ENCODE peak calls at places on chromosomes 16 and 17, in seven cellular contexts. W is stomach; T is head of caudate nucleus; M is CD4-positive, CD25-positive, alpha-beta regulatory T cell; U is effector CD4-positive, alpha-beta T cell; R is fibroblast of the aortic adventitia; S is OCI-M1. J is an unnamed sample.

GRCh38 chr16:22694887-22695382 is 119.0 kb upstream of the HS3ST2 start:
- DNase-seq in T (no peak), S (no peak), M (no peak), R (peak), W (no peak), U (no peak), J (no peak)

GRCh38 chr17:15944720-15945492 is at the start of gene ADORA2B:
- DNase-seq in T (peak), W (peak), R (peak), M (peak), U (no peak), S (peak), J (peak)

GRCh38 chr16:85612191-85612800 is 826 bp upstream of the GSE1 start:
- DNase-seq in R (peak), T (no peak), W (peak), M (no peak), S (no peak), U (no peak), J (peak)

GRCh38 chr16:72120026-72120425 is 26.4 kb downstream of the DHX38 start:
- DNase-seq in U (no peak), W (no peak), R (no peak), S (no peak), T (no peak), M (no peak), J (no peak)

GRCh38 chr16:88377961-88378360 is 4.8 kb upstream of the ZNF469 start:
- DNase-seq in S (no peak), M (no peak), W (no peak), T (no peak), R (no peak), U (no peak), J (no peak)

GRCh38 chr16:7405166-7405565 is 72.5 kb downstream of the RBFOX1 start:
- DNase-seq in W (peak), U (no peak), T (peak), R (no peak), M (no peak), S (peak), J (peak)

GRCh38 chr16:85717393-85718152 is 28.8 kb upstream of the GINS2 start:
- DNase-seq in M (peak), T (peak), R (peak), S (peak), U (peak), W (peak), J (peak)

GRCh38 chr16:67277294-67277998 is 1.9 kb upstream of the PLEKHG4 start:
- DNase-seq in U (no peak), R (peak), M (no peak), W (no peak), S (peak), T (no peak), J (no peak)

GRCh38 chr16:82358161-82358560 is 188.1 kb upstream of the MPHOSPH6 start:
- DNase-seq in R (no peak), T (no peak), M (no peak), S (no peak), W (no peak), U (no peak), J (no peak)

GRCh38 chr17:81004336-81005015 is 12.8 kb downstream of the CHMP6 start:
- DNase-seq in S (no peak), M (peak), T (no peak), R (no peak), U (no peak), W (no peak), J (no peak)

GRCh38 chr17:81252336-81253329 is 13.5 kb downstream of the NDUFAF8 start:
- DNase-seq in W (no peak), T (no peak), M (no peak), S (no peak), U (no peak), R (no peak), J (peak)

GRCh38 chr17:69492410-69493071 is 78.0 kb downstream of the MAP2K6 start:
- DNase-seq in W (no peak), T (no peak), M (no peak), S (no peak), U (no peak), R (peak), J (no peak)

GRCh38 chr17:78313735-78314648 is 45.9 kb downstream of the SOCS3 start:
- DNase-seq in R (peak), T (no peak), U (peak), M (peak), S (peak), W (peak), J (peak)

GRCh38 chr17:49513616-49514373 is 18.7 kb downstream of the NGFR start:
- DNase-seq in S (no peak), R (no peak), W (no peak), M (no peak), U (no peak), T (no peak), J (no peak)

GRCh38 chr17:8163978-8164814 is 1.4 kb upstream of the VAMP2 start:
- DNase-seq in U (peak), T (peak), S (peak), R (peak), M (peak), W (peak), J (peak)

GRCh38 chr16:84979516-84979915 is 31.8 kb downstream of the ZDHHC7 start:
- DNase-seq in R (no peak), W (no peak), U (no peak), M (no peak), T (no peak), S (no peak), J (no peak)

GRCh38 chr16:70706948-70707465 is 21.2 kb upstream of the MTSS2 start:
- DNase-seq in R (peak), T (no peak), U (no peak), M (no peak), S (no peak), W (no peak), J (no peak)

GRCh38 chr16:26214694-26215093 is 522.9 kb downstream of the HS3ST4 start:
- DNase-seq in M (no peak), T (no peak), W (no peak), R (no peak), U (no peak), S (no peak), J (peak)

GRCh38 chr17:9522074-9522473 is 53.5 kb downstream of the STX8 start:
- DNase-seq in M (peak), S (peak), U (no peak), R (peak), W (no peak), T (peak), J (peak)

GRCh38 chr16:25633549-25633948 is 58.2 kb upstream of the HS3ST4 start:
- DNase-seq in T (no peak), M (no peak), S (no peak), R (no peak), U (no peak), W (no peak), J (no peak)

GRCh38 chr16:22665048-22665797 is 148.7 kb upstream of the HS3ST2 start:
- DNase-seq in R (no peak), M (no peak), W (no peak), S (no peak), U (no peak), T (no peak), J (no peak)

J was measured in small intestine.